ENCODE peak calls at places on chromosomes 7 and 10, in five cellular contexts. Z is fibroblast of mammary gland; X is CD4-positive, alpha-beta memory T cell; E is tibial nerve; R is colonic mucosa. K is an unnamed sample.

GRCh38 chr10:79392020-79392398 is 44.7 kb downstream of the PPIF start:
- DNase-seq in Z (no peak), R (no peak), X (no peak), E (no peak), K (no peak)

GRCh38 chr10:8296742-8297101 is 242.2 kb downstream of the GATA3 start:
- DNase-seq in E (no peak), R (no peak), X (no peak), Z (no peak), K (no peak)

GRCh38 chr7:93219877-93220276 is 6.4 kb downstream of the HEPACAM2 start:
- DNase-seq in R (no peak), E (no peak), X (no peak), Z (no peak), K (no peak)

GRCh38 chr7:68107968-68108367 is 1111.3 kb downstream of the TYW1 start:
- DNase-seq in E (no peak), R (no peak), X (no peak), Z (no peak), K (no peak)

GRCh38 chr7:32116436-32116835 is 46.2 kb upstream of the PDE1C start:
- DNase-seq in Z (no peak), X (no peak), E (no peak), R (no peak), K (no peak)

GRCh38 chr10:85849315-85849714 is 517.3 kb downstream of the GRID1 start:
- DNase-seq in Z (no peak), X (no peak), R (no peak), E (no peak), K (no peak)

GRCh38 chr7:8084772-8085171 is 116.2 kb downstream of the GLCCI1 start:
- DNase-seq in R (no peak), Z (no peak), E (no peak), X (no peak), K (no peak)

GRCh38 chr10:79044846-79045245 is 23.9 kb upstream of the ZMIZ1 start:
- DNase-seq in Z (no peak), E (no peak), X (no peak), R (no peak), K (peak; percentile 38)

GRCh38 chr10:8026349-8027259 is 27.9 kb upstream of the GATA3 start:
- DNase-seq in E (no peak), Z (no peak), X (no peak), R (no peak), K (no peak)

GRCh38 chr10:63554666-63555065 is 33.5 kb downstream of the REEP3 start:
- DNase-seq in E (no peak), Z (peak; percentile 93), R (no peak), X (peak; percentile 47), K (peak; percentile 52)

GRCh38 chr10:93719901-93720300 is 17.5 kb upstream of the FRA10AC1 start:
- DNase-seq in R (no peak), E (no peak), X (no peak), Z (no peak), K (no peak)

GRCh38 chr10:35781643-35782035 is 139.5 kb upstream of the FZD8 start:
- DNase-seq in X (no peak), R (no peak), E (no peak), Z (peak; percentile 22), K (no peak)

GRCh38 chr10:94677691-94678090 is 5.8 kb upstream of the CYP2C18 start:
- DNase-seq in Z (no peak), X (no peak), E (no peak), R (peak; percentile 67), K (no peak)

GRCh38 chr7:123070702-123071286 is 75.3 kb upstream of the TAS2R16 start:
- DNase-seq in Z (peak; percentile 16), E (no peak), X (no peak), R (no peak), K (no peak)

GRCh38 chr7:23298141-23298851 is 843 bp upstream of the MALSU1 start:
- DNase-seq in X (no peak), Z (no peak), E (no peak), R (no peak), K (no peak)

DNA sequence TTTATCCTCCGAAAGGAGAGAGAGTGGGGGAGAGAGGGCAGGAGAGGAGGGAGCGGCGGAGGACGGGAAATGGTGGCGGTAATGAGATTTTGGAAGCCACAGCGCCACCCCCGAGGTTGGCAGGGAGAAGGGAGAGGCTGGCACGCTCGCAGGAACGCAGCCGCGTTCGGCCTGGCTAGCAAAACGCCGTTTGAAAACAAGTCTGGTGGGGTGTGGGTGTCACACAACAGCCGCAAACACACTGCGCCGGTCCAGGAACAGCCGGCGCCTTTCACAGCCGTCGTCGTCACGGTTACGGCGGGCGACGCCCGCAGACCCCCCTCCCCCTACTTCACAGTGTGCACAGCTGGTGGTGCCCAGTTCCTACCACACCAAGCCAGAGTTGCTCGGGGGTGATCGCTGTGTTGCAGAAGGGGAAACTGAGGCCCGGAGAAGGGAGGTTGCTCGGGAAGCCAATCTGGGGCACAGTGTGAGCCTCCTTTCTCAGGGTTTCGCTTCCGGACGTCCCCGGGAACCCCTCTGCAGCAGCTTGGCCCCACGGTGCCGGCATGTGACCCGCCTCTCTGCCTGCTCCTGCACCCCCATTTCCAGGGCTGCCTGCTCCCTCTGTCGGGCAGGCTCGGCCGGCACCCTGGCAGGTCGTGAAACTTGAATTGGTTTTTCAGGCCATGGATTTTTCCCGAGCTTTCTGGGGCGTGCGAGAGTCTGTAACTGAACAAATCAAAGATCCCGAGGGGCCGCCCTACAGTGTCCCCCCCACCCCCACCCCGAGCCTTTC is 57.8 kb downstream of the UNCX start:
- DNase-seq in E (no peak), R (no peak), X (peak; percentile 20), Z (peak; percentile 5), K (peak; percentile 85)
- H3K4me3 ChIP-seq in E (peak overlapping the region; percentile 48), R (peak overlapping the region; percentile 24), X (peak overlapping the region; percentile 41), Z (no peak overlapping the region), K (peak overlapping the region; percentile 33)

GRCh38 chr7:19772858-19773337 is 519 bp downstream of the TMEM196 start:
- DNase-seq in Z (peak; percentile 11), X (no peak), R (no peak), E (no peak), K (peak; percentile 74)
- H3K4me3 ChIP-seq in Z (no peak overlapping the region), X (no peak overlapping the region), R (no peak overlapping the region), E (peak overlapping the region; percentile 36), K (no peak overlapping the region)

GRCh38 chr7:35250941-35251340 is 3.0 kb downstream of the TBX20 start:
- DNase-seq in Z (no peak), X (no peak), E (no peak), R (no peak), K (no peak)

GRCh38 chr7:35253182-35253679 is 669 bp downstream of the TBX20 start:
- DNase-seq in R (no peak), E (no peak), X (no peak), Z (no peak), K (no peak)

GRCh38 chr7:35252584-35252983 is 1.3 kb downstream of the TBX20 start:
- DNase-seq in X (no peak), Z (no peak), E (no peak), R (no peak), K (no peak)

GRCh38 chr7:35250452-35250851 is 3.4 kb downstream of the TBX20 start:
- DNase-seq in R (no peak), X (no peak), E (no peak), Z (no peak), K (no peak)

GRCh38 chr7:35251606-35252310 is 2.1 kb downstream of the TBX20 start:
- DNase-seq in R (no peak), X (no peak), E (no peak), Z (no peak), K (no peak)
- H3K4me3 ChIP-seq in R (no peak overlapping the region), X (no peak overlapping the region), E (no peak overlapping the region), Z (no peak overlapping the region), K (no peak overlapping the region)

GRCh38 chr7:90689256-90689655 is 93.1 kb downstream of the CDK14 start:
- DNase-seq in X (no peak), E (no peak), R (no peak), Z (no peak), K (no peak)
- H3K4me3 ChIP-seq in X (no peak overlapping the region), E (no peak overlapping the region), R (no peak overlapping the region), Z (no peak overlapping the region), K (no peak overlapping the region)

DNA sequence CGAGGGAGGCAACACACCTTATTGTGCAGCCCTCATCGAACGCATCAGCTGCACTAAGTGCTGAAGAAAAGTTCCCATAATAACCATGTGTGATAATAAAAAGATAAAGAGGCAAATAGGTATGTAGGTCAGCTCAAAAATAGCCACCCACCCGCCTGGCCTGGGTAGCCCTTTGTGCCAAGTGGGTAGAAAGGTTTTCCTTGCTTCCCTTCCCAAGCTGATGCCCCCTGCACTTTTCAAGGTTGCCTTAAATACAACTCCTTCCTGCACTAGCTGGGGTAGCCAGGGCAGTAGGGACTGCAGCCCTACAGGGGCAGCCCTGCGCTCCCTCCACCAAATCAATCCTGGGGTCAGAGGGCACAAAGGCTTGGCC is 13.5 kb upstream of the DDIT4 start:
- DNase-seq in R (no peak), E (no peak), Z (no peak), X (no peak), K (no peak)
- H3K4me3 ChIP-seq in R (peak overlapping the region; percentile 48), E (peak overlapping the region; percentile 62), Z (no peak overlapping the region), X (peak overlapping the region; percentile 52), K (no peak overlapping the region)

GRCh38 chr10:53606951-53607350 is 834.4 kb upstream of the MBL2 start:
- DNase-seq in E (no peak), Z (no peak), R (no peak), X (no peak), K (no peak)

GRCh38 chr10:53597835-53598251 is 825.3 kb upstream of the MBL2 start:
- DNase-seq in Z (no peak), R (no peak), E (no peak), X (no peak), K (no peak)

GRCh38 chr10:53598914-53599313 is 826.3 kb upstream of the MBL2 start:
- DNase-seq in X (no peak), Z (no peak), E (no peak), R (no peak), K (no peak)

GRCh38 chr10:53601260-53601875 is 828.8 kb upstream of the MBL2 start:
- DNase-seq in X (no peak), Z (peak; percentile 42), E (no peak), R (no peak), K (no peak)
- H3K4me3 ChIP-seq in X (no peak overlapping the region), Z (no peak overlapping the region), E (no peak overlapping the region), R (no peak overlapping the region), K (no peak overlapping the region)

GRCh38 chr7:97027427-97028234 is 3.0 kb upstream of the DLX5 start:
- DNase-seq in X (peak; percentile 62), R (peak; percentile 71), Z (peak; percentile 82), E (peak; percentile 63), K (peak; percentile 92)
- H3K4me3 ChIP-seq in X (peak overlapping the region; percentile 26), R (no peak overlapping the region), Z (peak overlapping the region; percentile 29), E (peak overlapping the region; percentile 39), K (no peak overlapping the region)

DNA sequence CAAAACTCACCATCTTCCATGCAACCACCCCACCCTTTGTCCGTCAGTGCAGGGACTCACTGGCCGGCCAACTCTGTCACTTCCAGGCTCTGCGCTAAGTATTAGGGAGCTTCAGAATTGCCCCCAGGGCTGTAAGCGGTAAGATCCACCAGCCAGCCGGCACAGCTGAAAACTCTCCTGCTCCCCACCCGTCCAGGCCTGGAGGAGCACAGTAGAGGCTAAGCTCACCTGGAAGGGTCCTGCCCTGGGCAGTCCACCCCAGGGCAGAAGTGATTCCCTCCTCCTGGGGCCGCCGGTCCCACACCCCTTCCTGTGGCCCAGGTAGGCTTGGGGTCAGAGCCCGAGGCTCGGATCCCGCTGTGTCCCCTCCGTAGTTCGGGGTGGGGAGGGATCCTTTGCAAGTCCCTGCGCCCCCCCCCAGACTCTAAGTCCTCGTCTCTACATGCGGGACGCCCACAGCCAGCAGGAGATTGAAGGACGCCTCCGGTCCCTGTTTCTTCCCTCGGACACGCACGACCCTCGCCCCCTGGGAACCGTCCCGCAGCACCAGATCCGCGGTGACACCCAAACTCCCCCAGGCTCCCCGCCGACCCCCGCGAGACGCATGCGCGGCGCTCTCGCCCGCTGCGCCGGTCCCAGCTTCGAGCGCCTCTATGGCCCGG is 138.9 kb downstream of the ARHGAP22 start:
- DNase-seq in E (no peak), X (no peak), R (peak; percentile 11), Z (no peak), K (peak; percentile 67)
- H3K4me3 ChIP-seq in E (peak overlapping the region; percentile 15), X (no peak overlapping the region), R (no peak overlapping the region), Z (no peak overlapping the region), K (no peak overlapping the region)

GRCh38 chr7:45921381-45921698 is 268 bp upstream of the IGFBP3 start:
- DNase-seq in X (no peak), E (no peak), Z (no peak), R (no peak), K (peak; percentile 53)
- H3K4me3 ChIP-seq in X (no peak overlapping the region), E (peak overlapping the region; percentile 60), Z (peak overlapping the region; percentile 13), R (peak overlapping the region; percentile 26), K (peak overlapping the region; percentile 75)